ENCODE peak calls at places on chromosomes 12 and 14, in nine cellular contexts. T, R, W, U, A, C, Q, M and Z are unnamed samples.

GRCh38 chr12:129964826-129965457 is 61.1 kb upstream of the TMEM132D start:
- DNase-seq in W (no peak), C (no peak), A (no peak), T (no peak), U (no peak), M (no peak), Q (no peak), R (no peak), Z (no peak)

GRCh38 chr12:72747460-72747859 is 475.3 kb downstream of the TRHDE start:
- DNase-seq in C (no peak), R (no peak), T (no peak), U (no peak), W (peak; percentile 10), Q (no peak), M (no peak), A (no peak), Z (no peak)

GRCh38 chr12:123934829-123935228 is 37.8 kb downstream of the CCDC92 start:
- DNase-seq in T (no peak), Q (no peak), A (no peak), R (no peak), U (no peak), M (no peak), C (peak; percentile 16), W (no peak), Z (no peak)

GRCh38 chr14:22096511-22096890 is 422.9 kb upstream of the OR4E1 start:
- DNase-seq in C (no peak), U (no peak), T (no peak), A (no peak), W (no peak), M (no peak), Q (no peak), R (no peak), Z (no peak)

GRCh38 chr12:107525719-107526554 is 159.7 kb upstream of the PWP1 start:
- DNase-seq in T (no peak), R (no peak), Q (no peak), A (no peak), M (no peak), U (no peak), C (no peak), W (no peak), Z (peak; percentile 92)

GRCh38 chr14:61609143-61609851 is 86.0 kb upstream of the HIF1A start:
- DNase-seq in A (peak; percentile 71), C (no peak), Q (no peak), W (no peak), R (no peak), U (peak; percentile 49), T (peak; percentile 52), M (peak; percentile 34), Z (no peak)

GRCh38 chr14:61569783-61570182 is 125.5 kb upstream of the HIF1A start:
- DNase-seq in T (peak; percentile 66), M (peak; percentile 56), W (no peak), C (peak; percentile 84), A (peak; percentile 83), U (no peak), R (peak; percentile 80), Q (no peak), Z (no peak)

GRCh38 chr12:16350682-16351081 is 3.2 kb downstream of the MGST1 start:
- DNase-seq in W (peak; percentile 13), U (no peak), C (peak; percentile 89), A (peak; percentile 60), M (peak; percentile 66), Q (peak; percentile 70), R (peak; percentile 84), T (peak; percentile 92), Z (no peak)

GRCh38 chr12:49043856-49044258 is 16.7 kb downstream of the KMT2D start:
- DNase-seq in T (no peak), W (peak; percentile 65), A (peak; percentile 57), R (no peak), C (peak; percentile 25), U (peak; percentile 90), M (peak; percentile 72), Q (no peak), Z (no peak)

GRCh38 chr12:102534899-102535298 is 54.5 kb upstream of the IGF1 start:
- DNase-seq in A (peak; percentile 62), Q (no peak), U (no peak), M (no peak), W (no peak), R (no peak), T (no peak), C (no peak), Z (no peak)

GRCh38 chr12:50589650-50590435 is 85.1 kb downstream of the DIP2B start:
- DNase-seq in T (no peak), M (no peak), R (no peak), U (peak; percentile 21), Q (peak; percentile 77), W (peak; percentile 18), C (peak; percentile 92), A (peak; percentile 74), Z (no peak)

GRCh38 chr14:94317259-94317658 is 5.9 kb downstream of the SERPINA6 start:
- DNase-seq in T (no peak), W (peak; percentile 79), C (no peak), Q (no peak), A (peak; percentile 72), U (no peak), M (peak; percentile 51), R (peak; percentile 60), Z (no peak)

GRCh38 chr14:101202627-101203404 is 299.3 kb upstream of the RTL1 start:
- DNase-seq in R (peak; percentile 38), W (no peak), M (no peak), T (no peak), U (no peak), C (no peak), A (no peak), Q (no peak), Z (peak; percentile 80)

GRCh38 chr12:49819786-49820185 is 8.4 kb downstream of the NCKAP5L start:
- DNase-seq in U (no peak), R (no peak), Q (no peak), C (no peak), T (no peak), W (no peak), A (no peak), M (no peak), Z (no peak)

GRCh38 chr14:103362780-103363179 is 22.4 kb upstream of the MARK3 start:
- DNase-seq in M (no peak), R (no peak), U (no peak), Q (no peak), W (no peak), A (peak; percentile 41), T (no peak), C (no peak), Z (no peak)

GRCh38 chr14:32134448-32135070 is 57.5 kb downstream of the ARHGAP5 start:
- DNase-seq in W (no peak), C (peak; percentile 29), U (no peak), T (no peak), M (no peak), Q (peak; percentile 44), A (peak; percentile 24), R (no peak), Z (no peak)

GRCh38 chr14:32129124-32129523 is 52.0 kb downstream of the ARHGAP5 start:
- DNase-seq in M (no peak), T (no peak), Q (peak; percentile 59), A (peak; percentile 58), R (no peak), C (no peak), U (no peak), W (no peak), Z (no peak)

DNA sequence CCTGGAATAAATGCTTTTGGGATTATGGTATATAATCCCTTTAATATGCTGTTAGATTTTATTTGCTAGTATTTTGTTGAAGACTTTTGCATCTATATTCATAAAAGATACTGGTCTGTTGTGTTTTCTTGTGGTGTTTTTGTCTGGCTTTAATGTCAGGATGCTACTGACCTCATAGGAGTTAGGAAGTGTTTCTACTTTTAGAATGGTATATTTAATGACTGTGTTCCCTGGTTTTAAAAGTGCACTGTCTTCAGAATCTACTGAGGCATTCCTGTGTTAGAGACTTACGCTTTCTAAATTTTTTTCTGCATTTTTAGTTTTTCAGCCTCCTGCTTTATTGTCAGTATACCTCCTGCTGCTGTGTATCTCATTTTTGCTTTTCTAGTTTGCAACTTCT is 51.6 kb downstream of the ARHGAP5 start:
- DNase-seq in U (no peak), C (no peak), Q (no peak), R (no peak), A (no peak), M (no peak), T (no peak), W (no peak), Z (no peak)
- H3K36me3 ChIP-seq in U (peaks cover 8% of the 10 kb centered on the region), C (no peaks in the 10 kb centered on the region), Q (peaks cover 6% of the 10 kb centered on the region), R (peaks cover 16% of the 10 kb centered on the region), A (peaks cover 21% of the 10 kb centered on the region), M (no peaks in the 10 kb centered on the region), T (no peaks in the 10 kb centered on the region), W (peaks cover 6% of the 10 kb centered on the region), Z (peaks cover 8% of the 10 kb centered on the region)

GRCh38 chr14:66401447-66402095 is 84.6 kb upstream of the CCDC196 start:
- DNase-seq in T (no peak), Q (no peak), M (no peak), C (peak; percentile 1), W (no peak), R (no peak), U (peak; percentile 17), A (peak; percentile 7), Z (no peak)
- H3K36me3 ChIP-seq in T (no peaks in the 10 kb centered on the region), Q (no peaks in the 10 kb centered on the region), M (no peaks in the 10 kb centered on the region), C (no peaks in the 10 kb centered on the region), W (no peaks in the 10 kb centered on the region), R (no peaks in the 10 kb centered on the region), U (no peaks in the 10 kb centered on the region), A (no peaks in the 10 kb centered on the region), Z (no peaks in the 10 kb centered on the region)

GRCh38 chr14:55180006-55180405 is 11.4 kb downstream of the DLGAP5 start:
- DNase-seq in A (no peak), W (no peak), R (no peak), Q (no peak), C (no peak), M (no peak), T (no peak), U (no peak), Z (no peak)

GRCh38 chr14:55180434-55180833 is 11.0 kb downstream of the DLGAP5 start:
- DNase-seq in Q (no peak), A (no peak), R (no peak), W (no peak), U (no peak), T (peak; percentile 20), C (peak; percentile 24), M (no peak), Z (no peak)
- H3K36me3 ChIP-seq in Q (no peaks in the 10 kb centered on the region), A (no peaks in the 10 kb centered on the region), R (no peaks in the 10 kb centered on the region), W (no peaks in the 10 kb centered on the region), U (peaks cover 69% of the 10 kb centered on the region), T (no peaks in the 10 kb centered on the region), C (no peaks in the 10 kb centered on the region), M (no peaks in the 10 kb centered on the region), Z (no peaks in the 10 kb centered on the region)

GRCh38 chr12:1374296-1374695 is 220.1 kb downstream of the FBXL14 start:
- DNase-seq in T (no peak), A (no peak), U (no peak), C (no peak), Q (no peak), W (peak; percentile 62), M (no peak), R (no peak), Z (peak; percentile 55)
- H3K36me3 ChIP-seq in T (no peaks in the 10 kb centered on the region), A (peaks cover 11% of the 10 kb centered on the region), U (no peaks in the 10 kb centered on the region), C (no peaks in the 10 kb centered on the region), Q (no peaks in the 10 kb centered on the region), W (no peaks in the 10 kb centered on the region), M (no peaks in the 10 kb centered on the region), R (peaks cover 7% of the 10 kb centered on the region), Z (no peaks in the 10 kb centered on the region)

GRCh38 chr12:118025168-118025567 is 8.7 kb downstream of the RFC5 start:
- DNase-seq in A (no peak), Q (no peak), R (no peak), U (no peak), W (no peak), C (no peak), M (no peak), T (no peak), Z (no peak)
- H3K36me3 ChIP-seq in A (peaks cover 40% of the 10 kb centered on the region), Q (peaks cover 6% of the 10 kb centered on the region), R (peaks cover 44% of the 10 kb centered on the region), U (peaks cover 75% of the 10 kb centered on the region), W (no peaks in the 10 kb centered on the region), C (peaks cover 17% of the 10 kb centered on the region), M (peaks cover 86% of the 10 kb centered on the region), T (no peaks in the 10 kb centered on the region), Z (no peaks in the 10 kb centered on the region)

GRCh38 chr12:95808146-95808545 is 17.6 kb upstream of the NTN4 start:
- DNase-seq in Q (no peak), R (no peak), A (no peak), W (no peak), U (no peak), C (no peak), T (no peak), M (no peak), Z (no peak)
- H3K36me3 ChIP-seq in Q (no peaks in the 10 kb centered on the region), R (no peaks in the 10 kb centered on the region), A (no peaks in the 10 kb centered on the region), W (no peaks in the 10 kb centered on the region), U (no peaks in the 10 kb centered on the region), C (no peaks in the 10 kb centered on the region), T (no peaks in the 10 kb centered on the region), M (no peaks in the 10 kb centered on the region), Z (no peaks in the 10 kb centered on the region)